ENCODE peak calls at places on chromosomes 3 and 15, in ten cellular contexts. One of them, this sample, is unnamed.

GRCh38 chr3:23324745-23325144 is 121.6 kb downstream of the UBE2E2 start:
- DNase-seq in CD4-positive, CD25-positive, alpha-beta regulatory T cell: peak; percentile 13
- DNase-seq in heart right ventricle: no peak
- DNase-seq in ovary: no peak
- DNase-seq in CD4-positive, alpha-beta memory T cell: no peak
- DNase-seq in transverse colon: no peak
- DNase-seq in small intestine: peak; percentile 0
- DNase-seq in HCT116: no peak
- DNase-seq in kidney: no peak
- DNase-seq in CD8-positive, alpha-beta memory T cell: peak; percentile 31
- DNase-seq in this sample: no peak

GRCh38 chr3:112043621-112044201 is 9.2 kb downstream of the TMPRSS7 start:
- DNase-seq in CD4-positive, alpha-beta memory T cell: peak; percentile 53
- DNase-seq in transverse colon: peak; percentile 26
- DNase-seq in heart right ventricle: no peak
- DNase-seq in CD4-positive, CD25-positive, alpha-beta regulatory T cell: peak; percentile 51
- DNase-seq in ovary: peak; percentile 33
- DNase-seq in kidney: no peak
- DNase-seq in HCT116: peak; percentile 75
- DNase-seq in small intestine: peak; percentile 59
- DNase-seq in CD8-positive, alpha-beta memory T cell: peak; percentile 65
- DNase-seq in this sample: no peak

GRCh38 chr3:53161345-53161819 is 373 bp downstream of the PRKCD start:
- DNase-seq in HCT116: no peak
- DNase-seq in CD4-positive, alpha-beta memory T cell: no peak
- DNase-seq in heart right ventricle: peak; percentile 54
- DNase-seq in ovary: no peak
- DNase-seq in CD4-positive, CD25-positive, alpha-beta regulatory T cell: no peak
- DNase-seq in transverse colon: peak; percentile 57
- DNase-seq in small intestine: no peak
- DNase-seq in kidney: no peak
- DNase-seq in CD8-positive, alpha-beta memory T cell: no peak
- DNase-seq in this sample: no peak

GRCh38 chr15:52090193-52090592 is 22.4 kb downstream of the BCL2L10 start:
- DNase-seq in CD4-positive, CD25-positive, alpha-beta regulatory T cell: no peak
- DNase-seq in CD4-positive, alpha-beta memory T cell: no peak
- DNase-seq in kidney: no peak
- DNase-seq in heart right ventricle: no peak
- DNase-seq in CD8-positive, alpha-beta memory T cell: no peak
- DNase-seq in small intestine: no peak
- DNase-seq in HCT116: no peak
- DNase-seq in ovary: no peak
- DNase-seq in transverse colon: no peak
- DNase-seq in this sample: no peak

GRCh38 chr15:51750942-51751686 is at the start of gene TMOD2:
- DNase-seq in kidney: peak; percentile 83
- DNase-seq in small intestine: peak; percentile 54
- DNase-seq in CD4-positive, alpha-beta memory T cell: peak; percentile 58
- DNase-seq in CD4-positive, CD25-positive, alpha-beta regulatory T cell: peak; percentile 32
- DNase-seq in transverse colon: peak; percentile 49
- DNase-seq in heart right ventricle: peak; percentile 62
- DNase-seq in ovary: peak; percentile 58
- DNase-seq in HCT116: no peak
- DNase-seq in CD8-positive, alpha-beta memory T cell: peak; percentile 54
- DNase-seq in this sample: peak; percentile 34

GRCh38 chr3:51942603-51943450 is 664 bp downstream of the PARP3 start:
- DNase-seq in kidney: peak; percentile 87
- DNase-seq in CD4-positive, CD25-positive, alpha-beta regulatory T cell: peak; percentile 34
- DNase-seq in CD4-positive, alpha-beta memory T cell: peak; percentile 40
- DNase-seq in HCT116: peak; percentile 26
- DNase-seq in CD8-positive, alpha-beta memory T cell: peak; percentile 44
- DNase-seq in transverse colon: peak; percentile 73
- DNase-seq in heart right ventricle: peak; percentile 54
- DNase-seq in ovary: peak; percentile 67
- DNase-seq in small intestine: peak; percentile 80
- DNase-seq in this sample: no peak

GRCh38 chr3:122942937-122943827 is 84.4 kb downstream of the SEMA5B start:
- DNase-seq in heart right ventricle: peak; percentile 72
- DNase-seq in transverse colon: peak; percentile 56
- DNase-seq in CD8-positive, alpha-beta memory T cell: no peak
- DNase-seq in HCT116: peak; percentile 41
- DNase-seq in CD4-positive, alpha-beta memory T cell: no peak
- DNase-seq in kidney: peak; percentile 86
- DNase-seq in CD4-positive, CD25-positive, alpha-beta regulatory T cell: no peak
- DNase-seq in small intestine: peak; percentile 48
- DNase-seq in ovary: peak; percentile 59
- DNase-seq in this sample: no peak

GRCh38 chr3:148332509-148332908 is 365.2 kb upstream of the AGTR1 start:
- DNase-seq in ovary: no peak
- DNase-seq in CD8-positive, alpha-beta memory T cell: no peak
- DNase-seq in transverse colon: no peak
- DNase-seq in heart right ventricle: no peak
- DNase-seq in HCT116: no peak
- DNase-seq in kidney: no peak
- DNase-seq in CD4-positive, CD25-positive, alpha-beta regulatory T cell: no peak
- DNase-seq in small intestine: no peak
- DNase-seq in CD4-positive, alpha-beta memory T cell: no peak
- DNase-seq in this sample: no peak

GRCh38 chr3:134212898-134213665 is 37.6 kb downstream of the RYK start:
- DNase-seq in small intestine: peak; percentile 85
- DNase-seq in CD4-positive, alpha-beta memory T cell: peak; percentile 78
- DNase-seq in CD8-positive, alpha-beta memory T cell: peak; percentile 72
- DNase-seq in ovary: peak; percentile 87
- DNase-seq in kidney: peak; percentile 86
- DNase-seq in HCT116: peak; percentile 60
- DNase-seq in heart right ventricle: peak; percentile 75
- DNase-seq in transverse colon: peak; percentile 87
- DNase-seq in CD4-positive, CD25-positive, alpha-beta regulatory T cell: peak; percentile 72
- DNase-seq in this sample: peak; percentile 82

GRCh38 chr15:77395013-77395774 is 24.7 kb downstream of the PEAK1 start:
- DNase-seq in CD4-positive, alpha-beta memory T cell: no peak
- DNase-seq in ovary: no peak
- DNase-seq in kidney: no peak
- DNase-seq in CD8-positive, alpha-beta memory T cell: no peak
- DNase-seq in CD4-positive, CD25-positive, alpha-beta regulatory T cell: no peak
- DNase-seq in transverse colon: no peak
- DNase-seq in HCT116: no peak
- DNase-seq in heart right ventricle: no peak
- DNase-seq in small intestine: no peak
- DNase-seq in this sample: no peak

GRCh38 chr15:77402740-77403379 is 17.0 kb downstream of the PEAK1 start:
- DNase-seq in CD4-positive, CD25-positive, alpha-beta regulatory T cell: no peak
- DNase-seq in CD4-positive, alpha-beta memory T cell: no peak
- DNase-seq in heart right ventricle: no peak
- DNase-seq in transverse colon: no peak
- DNase-seq in small intestine: no peak
- DNase-seq in HCT116: no peak
- DNase-seq in kidney: no peak
- DNase-seq in ovary: no peak
- DNase-seq in CD8-positive, alpha-beta memory T cell: no peak
- DNase-seq in this sample: no peak

GRCh38 chr15:77400258-77400657 is 19.6 kb downstream of the PEAK1 start:
- DNase-seq in kidney: no peak
- DNase-seq in heart right ventricle: no peak
- DNase-seq in transverse colon: no peak
- DNase-seq in ovary: no peak
- DNase-seq in HCT116: no peak
- DNase-seq in small intestine: no peak
- DNase-seq in CD4-positive, CD25-positive, alpha-beta regulatory T cell: no peak
- DNase-seq in CD4-positive, alpha-beta memory T cell: no peak
- DNase-seq in CD8-positive, alpha-beta memory T cell: no peak
- DNase-seq in this sample: no peak

GRCh38 chr15:77396692-77397091 is 23.2 kb downstream of the PEAK1 start:
- DNase-seq in small intestine: no peak
- DNase-seq in kidney: no peak
- DNase-seq in heart right ventricle: no peak
- DNase-seq in ovary: no peak
- DNase-seq in CD4-positive, alpha-beta memory T cell: no peak
- DNase-seq in CD4-positive, CD25-positive, alpha-beta regulatory T cell: no peak
- DNase-seq in transverse colon: no peak
- DNase-seq in CD8-positive, alpha-beta memory T cell: no peak
- DNase-seq in HCT116: no peak
- DNase-seq in this sample: no peak

DNA sequence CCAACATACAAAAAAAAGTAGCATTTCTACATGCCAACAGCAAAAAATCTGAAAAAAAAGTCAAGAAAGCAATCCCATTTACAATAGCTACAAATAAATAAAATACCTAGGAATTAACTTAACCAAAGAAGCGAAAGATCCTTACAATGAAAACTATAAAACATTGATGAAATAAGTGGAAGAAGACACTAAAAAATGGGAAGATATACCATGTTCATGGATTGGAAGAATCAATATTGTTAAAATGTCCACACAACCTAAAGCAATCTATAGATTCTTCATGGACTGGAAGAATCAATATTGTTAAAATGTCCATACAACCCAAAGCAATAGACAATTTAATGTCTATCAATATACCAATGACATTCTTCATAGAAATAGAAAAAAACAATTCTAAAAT is 21.0 kb downstream of the PEAK1 start:
- DNase-seq in small intestine: no peak
- DNase-seq in CD8-positive, alpha-beta memory T cell: no peak
- DNase-seq in heart right ventricle: no peak
- DNase-seq in transverse colon: no peak
- DNase-seq in kidney: no peak
- DNase-seq in CD4-positive, alpha-beta memory T cell: no peak
- DNase-seq in ovary: no peak
- DNase-seq in CD4-positive, CD25-positive, alpha-beta regulatory T cell: no peak
- DNase-seq in HCT116: no peak
- DNase-seq in this sample: no peak
- H3K9me3 ChIP-seq in small intestine: no peaks in the 10 kb centered on the region
- H3K9me3 ChIP-seq in CD8-positive, alpha-beta memory T cell: peaks cover 6% of the 10 kb centered on the region
- H3K9me3 ChIP-seq in heart right ventricle: peaks cover 64% of the 10 kb centered on the region
- H3K9me3 ChIP-seq in transverse colon: peaks cover 31% of the 10 kb centered on the region
- H3K9me3 ChIP-seq in kidney: peaks cover 3% of the 10 kb centered on the region
- H3K9me3 ChIP-seq in CD4-positive, alpha-beta memory T cell: no peaks in the 10 kb centered on the region
- H3K9me3 ChIP-seq in ovary: no peaks in the 10 kb centered on the region
- H3K9me3 ChIP-seq in CD4-positive, CD25-positive, alpha-beta regulatory T cell: peaks cover 9% of the 10 kb centered on the region
- H3K9me3 ChIP-seq in HCT116: peaks cover 12% of the 10 kb centered on the region
- H3K9me3 ChIP-seq in this sample: no peaks in the 10 kb centered on the region

GRCh38 chr15:26661107-26661506 is 111.8 kb downstream of the GABRB3 start:
- DNase-seq in CD8-positive, alpha-beta memory T cell: no peak
- DNase-seq in ovary: no peak
- DNase-seq in transverse colon: no peak
- DNase-seq in HCT116: no peak
- DNase-seq in kidney: no peak
- DNase-seq in CD4-positive, CD25-positive, alpha-beta regulatory T cell: no peak
- DNase-seq in small intestine: no peak
- DNase-seq in CD4-positive, alpha-beta memory T cell: no peak
- DNase-seq in heart right ventricle: no peak
- DNase-seq in this sample: no peak
- H3K9me3 ChIP-seq in CD8-positive, alpha-beta memory T cell: no peaks in the 10 kb centered on the region
- H3K9me3 ChIP-seq in ovary: no peaks in the 10 kb centered on the region
- H3K9me3 ChIP-seq in transverse colon: no peaks in the 10 kb centered on the region
- H3K9me3 ChIP-seq in HCT116: peaks cover 48% of the 10 kb centered on the region
- H3K9me3 ChIP-seq in kidney: no peaks in the 10 kb centered on the region
- H3K9me3 ChIP-seq in CD4-positive, CD25-positive, alpha-beta regulatory T cell: no peaks in the 10 kb centered on the region
- H3K9me3 ChIP-seq in small intestine: peaks cover 1% of the 10 kb centered on the region
- H3K9me3 ChIP-seq in CD4-positive, alpha-beta memory T cell: no peaks in the 10 kb centered on the region
- H3K9me3 ChIP-seq in heart right ventricle: no peaks in the 10 kb centered on the region
- H3K9me3 ChIP-seq in this sample: no peaks in the 10 kb centered on the region

GRCh38 chr15:34155859-34156258 is 54.0 kb downstream of the PGBD4 start:
- DNase-seq in CD4-positive, CD25-positive, alpha-beta regulatory T cell: no peak
- DNase-seq in ovary: no peak
- DNase-seq in transverse colon: no peak
- DNase-seq in HCT116: no peak
- DNase-seq in kidney: no peak
- DNase-seq in heart right ventricle: no peak
- DNase-seq in small intestine: no peak
- DNase-seq in CD8-positive, alpha-beta memory T cell: no peak
- DNase-seq in CD4-positive, alpha-beta memory T cell: no peak
- DNase-seq in this sample: no peak

GRCh38 chr15:34160735-34161134 is 49.2 kb downstream of the KATNBL1 start:
- DNase-seq in kidney: no peak
- DNase-seq in ovary: no peak
- DNase-seq in CD8-positive, alpha-beta memory T cell: no peak
- DNase-seq in CD4-positive, CD25-positive, alpha-beta regulatory T cell: no peak
- DNase-seq in small intestine: no peak
- DNase-seq in heart right ventricle: no peak
- DNase-seq in HCT116: no peak
- DNase-seq in CD4-positive, alpha-beta memory T cell: no peak
- DNase-seq in transverse colon: no peak
- DNase-seq in this sample: no peak

GRCh38 chr15:34161329-34161953 is 48.5 kb downstream of the KATNBL1 start:
- DNase-seq in CD4-positive, CD25-positive, alpha-beta regulatory T cell: no peak
- DNase-seq in ovary: no peak
- DNase-seq in CD8-positive, alpha-beta memory T cell: no peak
- DNase-seq in small intestine: no peak
- DNase-seq in HCT116: peak; percentile 26
- DNase-seq in transverse colon: no peak
- DNase-seq in heart right ventricle: no peak
- DNase-seq in kidney: no peak
- DNase-seq in CD4-positive, alpha-beta memory T cell: no peak
- DNase-seq in this sample: no peak

GRCh38 chr15:34154725-34155204 is 52.9 kb downstream of the PGBD4 start:
- DNase-seq in CD4-positive, CD25-positive, alpha-beta regulatory T cell: no peak
- DNase-seq in ovary: no peak
- DNase-seq in heart right ventricle: no peak
- DNase-seq in kidney: no peak
- DNase-seq in CD8-positive, alpha-beta memory T cell: no peak
- DNase-seq in CD4-positive, alpha-beta memory T cell: no peak
- DNase-seq in small intestine: no peak
- DNase-seq in HCT116: peak; percentile 72
- DNase-seq in transverse colon: no peak
- DNase-seq in this sample: no peak

GRCh38 chr15:34158355-34158754 is 51.5 kb downstream of the KATNBL1 start:
- DNase-seq in HCT116: no peak
- DNase-seq in kidney: no peak
- DNase-seq in CD8-positive, alpha-beta memory T cell: no peak
- DNase-seq in heart right ventricle: no peak
- DNase-seq in CD4-positive, alpha-beta memory T cell: no peak
- DNase-seq in ovary: no peak
- DNase-seq in small intestine: no peak
- DNase-seq in transverse colon: no peak
- DNase-seq in CD4-positive, CD25-positive, alpha-beta regulatory T cell: no peak
- DNase-seq in this sample: no peak
- H3K9me3 ChIP-seq in HCT116: peaks cover 53% of the 10 kb centered on the region
- H3K9me3 ChIP-seq in kidney: no peaks in the 10 kb centered on the region
- H3K9me3 ChIP-seq in CD8-positive, alpha-beta memory T cell: peaks cover 35% of the 10 kb centered on the region
- H3K9me3 ChIP-seq in heart right ventricle: peaks cover 37% of the 10 kb centered on the region
- H3K9me3 ChIP-seq in CD4-positive, alpha-beta memory T cell: peaks cover 14% of the 10 kb centered on the region
- H3K9me3 ChIP-seq in ovary: peaks cover 3% of the 10 kb centered on the region
- H3K9me3 ChIP-seq in small intestine: peaks cover 3% of the 10 kb centered on the region
- H3K9me3 ChIP-seq in transverse colon: peaks cover 26% of the 10 kb centered on the region
- H3K9me3 ChIP-seq in CD4-positive, CD25-positive, alpha-beta regulatory T cell: peaks cover 23% of the 10 kb centered on the region
- H3K9me3 ChIP-seq in this sample: peaks cover 10% of the 10 kb centered on the region

GRCh38 chr3:7160689-7161088 is 299.8 kb downstream of the GRM7 start:
- DNase-seq in CD4-positive, alpha-beta memory T cell: no peak
- DNase-seq in small intestine: no peak
- DNase-seq in kidney: no peak
- DNase-seq in CD8-positive, alpha-beta memory T cell: no peak
- DNase-seq in CD4-positive, CD25-positive, alpha-beta regulatory T cell: no peak
- DNase-seq in HCT116: no peak
- DNase-seq in transverse colon: no peak
- DNase-seq in heart right ventricle: no peak
- DNase-seq in ovary: no peak
- DNase-seq in this sample: no peak

GRCh38 chr3:7171493-7171892 is 310.6 kb downstream of the GRM7 start:
- DNase-seq in heart right ventricle: no peak
- DNase-seq in ovary: no peak
- DNase-seq in CD4-positive, CD25-positive, alpha-beta regulatory T cell: no peak
- DNase-seq in small intestine: no peak
- DNase-seq in CD8-positive, alpha-beta memory T cell: no peak
- DNase-seq in HCT116: no peak
- DNase-seq in kidney: no peak
- DNase-seq in CD4-positive, alpha-beta memory T cell: no peak
- DNase-seq in transverse colon: no peak
- DNase-seq in this sample: no peak

GRCh38 chr3:7166460-7166859 is 305.5 kb downstream of the GRM7 start:
- DNase-seq in kidney: no peak
- DNase-seq in small intestine: no peak
- DNase-seq in CD4-positive, CD25-positive, alpha-beta regulatory T cell: no peak
- DNase-seq in CD8-positive, alpha-beta memory T cell: no peak
- DNase-seq in heart right ventricle: no peak
- DNase-seq in ovary: no peak
- DNase-seq in transverse colon: no peak
- DNase-seq in CD4-positive, alpha-beta memory T cell: no peak
- DNase-seq in HCT116: no peak
- DNase-seq in this sample: no peak
- H3K9me3 ChIP-seq in kidney: no peaks in the 10 kb centered on the region
- H3K9me3 ChIP-seq in small intestine: no peaks in the 10 kb centered on the region
- H3K9me3 ChIP-seq in CD4-positive, CD25-positive, alpha-beta regulatory T cell: no peaks in the 10 kb centered on the region
- H3K9me3 ChIP-seq in CD8-positive, alpha-beta memory T cell: no peaks in the 10 kb centered on the region
- H3K9me3 ChIP-seq in heart right ventricle: peaks cover 6% of the 10 kb centered on the region
- H3K9me3 ChIP-seq in ovary: no peaks in the 10 kb centered on the region
- H3K9me3 ChIP-seq in transverse colon: no peaks in the 10 kb centered on the region
- H3K9me3 ChIP-seq in CD4-positive, alpha-beta memory T cell: no peaks in the 10 kb centered on the region
- H3K9me3 ChIP-seq in HCT116: no peaks in the 10 kb centered on the region
- H3K9me3 ChIP-seq in this sample: no peaks in the 10 kb centered on the region

This sample was measured in T-helper 17 cell.